ENCODE peak calls at places on chromosome 12, in five cellular contexts. One of them, this sample, is unnamed.
A peak's percentile ranks its signal among the peaks of the same experiment; 100 is the strongest.

GRCh38 chr12:57770734-57771133 is 1.2 kb downstream of the METTL1 start:
- DNase-seq in uterus: no peak
- DNase-seq in NCI-H1092: no peak
- DNase-seq in T-helper 1 cell: no peak
- DNase-seq in stimulated activated CD4-positive, alpha-beta T cell treated with anti-CD3 and anti-CD28 coated beads, Interleukin-15, amount 100 ng/mL, for 1 hour: no peak
- DNase-seq in this sample: no peak

GRCh38 chr12:3251067-3251466 is 173.9 kb downstream of the TSPAN9 start:
- DNase-seq in uterus: no peak
- DNase-seq in NCI-H1092: no peak
- DNase-seq in T-helper 1 cell: no peak
- DNase-seq in stimulated activated CD4-positive, alpha-beta T cell treated with anti-CD3 and anti-CD28 coated beads, Interleukin-15, amount 100 ng/mL, for 1 hour: no peak
- DNase-seq in this sample: no peak

GRCh38 chr12:114955414-114956014 is 271.5 kb upstream of the TBX3 start:
- DNase-seq in uterus: no peak
- DNase-seq in NCI-H1092: no peak
- DNase-seq in T-helper 1 cell: no peak
- DNase-seq in stimulated activated CD4-positive, alpha-beta T cell treated with anti-CD3 and anti-CD28 coated beads, Interleukin-15, amount 100 ng/mL, for 1 hour: no peak
- DNase-seq in this sample: no peak

GRCh38 chr12:42326466-42327226 is 679 bp downstream of the PPHLN1 start:
- DNase-seq in uterus: no peak
- DNase-seq in NCI-H1092: no peak
- DNase-seq in T-helper 1 cell: no peak
- DNase-seq in stimulated activated CD4-positive, alpha-beta T cell treated with anti-CD3 and anti-CD28 coated beads, Interleukin-15, amount 100 ng/mL, for 1 hour: no peak
- DNase-seq in this sample: no peak

GRCh38 chr12:68113644-68114043 is 45.9 kb downstream of the IFNG start:
- DNase-seq in uterus: no peak
- DNase-seq in NCI-H1092: no peak
- DNase-seq in T-helper 1 cell: peak; percentile 13
- DNase-seq in stimulated activated CD4-positive, alpha-beta T cell treated with anti-CD3 and anti-CD28 coated beads, Interleukin-15, amount 100 ng/mL, for 1 hour: peak; percentile 16
- DNase-seq in this sample: peak; percentile 51

GRCh38 chr12:109813810-109814416 is 19.3 kb downstream of the TRPV4 start:
- DNase-seq in uterus: no peak
- DNase-seq in NCI-H1092: no peak
- DNase-seq in T-helper 1 cell: no peak
- DNase-seq in stimulated activated CD4-positive, alpha-beta T cell treated with anti-CD3 and anti-CD28 coated beads, Interleukin-15, amount 100 ng/mL, for 1 hour: no peak
- DNase-seq in this sample: no peak

GRCh38 chr12:112998997-112999767 is 20.9 kb downstream of the OAS2 start:
- DNase-seq in uterus: no peak
- DNase-seq in NCI-H1092: no peak
- DNase-seq in T-helper 1 cell: no peak
- DNase-seq in stimulated activated CD4-positive, alpha-beta T cell treated with anti-CD3 and anti-CD28 coated beads, Interleukin-15, amount 100 ng/mL, for 1 hour: no peak
- DNase-seq in this sample: no peak

GRCh38 chr12:94100254-94100653 is 48.1 kb upstream of the PLXNC1 start:
- DNase-seq in uterus: peak; percentile 70
- DNase-seq in NCI-H1092: no peak
- DNase-seq in T-helper 1 cell: no peak
- DNase-seq in stimulated activated CD4-positive, alpha-beta T cell treated with anti-CD3 and anti-CD28 coated beads, Interleukin-15, amount 100 ng/mL, for 1 hour: no peak
- DNase-seq in this sample: no peak

GRCh38 chr12:9634177-9634803 is 26.6 kb upstream of the KLRB1 start:
- DNase-seq in uterus: peak; percentile 56
- DNase-seq in NCI-H1092: peak; percentile 2
- DNase-seq in T-helper 1 cell: peak; percentile 59
- DNase-seq in stimulated activated CD4-positive, alpha-beta T cell treated with anti-CD3 and anti-CD28 coated beads, Interleukin-15, amount 100 ng/mL, for 1 hour: peak; percentile 39
- DNase-seq in this sample: peak; percentile 85

GRCh38 chr12:52441320-52441911 is 7.2 kb upstream of the KRT75 start:
- DNase-seq in uterus: no peak
- DNase-seq in NCI-H1092: no peak
- DNase-seq in T-helper 1 cell: no peak
- DNase-seq in stimulated activated CD4-positive, alpha-beta T cell treated with anti-CD3 and anti-CD28 coated beads, Interleukin-15, amount 100 ng/mL, for 1 hour: no peak
- DNase-seq in this sample: no peak

GRCh38 chr12:109781668-109782321 is 51.4 kb downstream of the TRPV4 start:
- DNase-seq in uterus: no peak
- DNase-seq in NCI-H1092: no peak
- DNase-seq in T-helper 1 cell: no peak
- DNase-seq in stimulated activated CD4-positive, alpha-beta T cell treated with anti-CD3 and anti-CD28 coated beads, Interleukin-15, amount 100 ng/mL, for 1 hour: no peak
- DNase-seq in this sample: no peak

GRCh38 chr12:58395470-58395869 is 454.1 kb downstream of the ATP23 start:
- DNase-seq in uterus: no peak
- DNase-seq in NCI-H1092: no peak
- DNase-seq in T-helper 1 cell: no peak
- DNase-seq in stimulated activated CD4-positive, alpha-beta T cell treated with anti-CD3 and anti-CD28 coated beads, Interleukin-15, amount 100 ng/mL, for 1 hour: no peak
- DNase-seq in this sample: no peak

GRCh38 chr12:97396989-97397388 is 65.6 kb upstream of the RMST start:
- DNase-seq in uterus: no peak
- DNase-seq in NCI-H1092: no peak
- DNase-seq in T-helper 1 cell: no peak
- DNase-seq in stimulated activated CD4-positive, alpha-beta T cell treated with anti-CD3 and anti-CD28 coated beads, Interleukin-15, amount 100 ng/mL, for 1 hour: no peak
- DNase-seq in this sample: no peak

GRCh38 chr12:4487024-4487423 is 41.4 kb upstream of the FGF6 start:
- DNase-seq in uterus: no peak
- DNase-seq in NCI-H1092: no peak
- DNase-seq in T-helper 1 cell: no peak
- DNase-seq in stimulated activated CD4-positive, alpha-beta T cell treated with anti-CD3 and anti-CD28 coated beads, Interleukin-15, amount 100 ng/mL, for 1 hour: no peak
- DNase-seq in this sample: no peak

GRCh38 chr12:46388427-46388992 is 15.9 kb upstream of the SLC38A2 start:
- DNase-seq in uterus: no peak
- DNase-seq in NCI-H1092: no peak
- DNase-seq in T-helper 1 cell: no peak
- DNase-seq in stimulated activated CD4-positive, alpha-beta T cell treated with anti-CD3 and anti-CD28 coated beads, Interleukin-15, amount 100 ng/mL, for 1 hour: no peak
- DNase-seq in this sample: no peak

GRCh38 chr12:52243264-52243773 is 10.3 kb downstream of the KRT7 start:
- DNase-seq in uterus: no peak
- DNase-seq in NCI-H1092: no peak
- DNase-seq in T-helper 1 cell: no peak
- DNase-seq in stimulated activated CD4-positive, alpha-beta T cell treated with anti-CD3 and anti-CD28 coated beads, Interleukin-15, amount 100 ng/mL, for 1 hour: no peak
- DNase-seq in this sample: no peak

GRCh38 chr12:28550757-28551381 is 360.6 kb downstream of the CCDC91 start:
- DNase-seq in uterus: no peak
- DNase-seq in NCI-H1092: no peak
- DNase-seq in T-helper 1 cell: no peak
- DNase-seq in stimulated activated CD4-positive, alpha-beta T cell treated with anti-CD3 and anti-CD28 coated beads, Interleukin-15, amount 100 ng/mL, for 1 hour: no peak
- DNase-seq in this sample: no peak

GRCh38 chr12:45674583-45674982 is 54.9 kb upstream of the ARID2 start:
- DNase-seq in uterus: peak; percentile 47
- DNase-seq in NCI-H1092: no peak
- DNase-seq in T-helper 1 cell: no peak
- DNase-seq in stimulated activated CD4-positive, alpha-beta T cell treated with anti-CD3 and anti-CD28 coated beads, Interleukin-15, amount 100 ng/mL, for 1 hour: no peak
- DNase-seq in this sample: no peak

GRCh38 chr12:46722737-46723136 is 103.1 kb downstream of the SLC38A4 start:
- DNase-seq in uterus: no peak
- DNase-seq in NCI-H1092: no peak
- DNase-seq in T-helper 1 cell: no peak
- DNase-seq in stimulated activated CD4-positive, alpha-beta T cell treated with anti-CD3 and anti-CD28 coated beads, Interleukin-15, amount 100 ng/mL, for 1 hour: no peak
- DNase-seq in this sample: no peak

GRCh38 chr12:126570571-126570970 is 1505.3 kb downstream of the AACS start:
- DNase-seq in uterus: no peak
- DNase-seq in NCI-H1092: no peak
- DNase-seq in T-helper 1 cell: no peak
- DNase-seq in stimulated activated CD4-positive, alpha-beta T cell treated with anti-CD3 and anti-CD28 coated beads, Interleukin-15, amount 100 ng/mL, for 1 hour: no peak
- DNase-seq in this sample: no peak

GRCh38 chr12:104643921-104644669 is 187.3 kb downstream of the CHST11 start:
- DNase-seq in uterus: no peak
- DNase-seq in NCI-H1092: peak; percentile 73
- DNase-seq in T-helper 1 cell: no peak
- DNase-seq in stimulated activated CD4-positive, alpha-beta T cell treated with anti-CD3 and anti-CD28 coated beads, Interleukin-15, amount 100 ng/mL, for 1 hour: no peak
- DNase-seq in this sample: no peak

GRCh38 chr12:52494518-52494917 is 1.5 kb upstream of the KRT6A start:
- DNase-seq in uterus: peak; percentile 56
- DNase-seq in NCI-H1092: no peak
- DNase-seq in T-helper 1 cell: no peak
- DNase-seq in stimulated activated CD4-positive, alpha-beta T cell treated with anti-CD3 and anti-CD28 coated beads, Interleukin-15, amount 100 ng/mL, for 1 hour: no peak
- DNase-seq in this sample: no peak

GRCh38 chr12:125983094-125983783 is 918.0 kb downstream of the AACS start:
- DNase-seq in uterus: peak; percentile 16
- DNase-seq in NCI-H1092: no peak
- DNase-seq in T-helper 1 cell: no peak
- DNase-seq in stimulated activated CD4-positive, alpha-beta T cell treated with anti-CD3 and anti-CD28 coated beads, Interleukin-15, amount 100 ng/mL, for 1 hour: no peak
- DNase-seq in this sample: no peak

GRCh38 chr12:123089631-123090353 is 61.1 kb downstream of the PITPNM2 start:
- DNase-seq in uterus: no peak
- DNase-seq in NCI-H1092: no peak
- DNase-seq in T-helper 1 cell: no peak
- DNase-seq in stimulated activated CD4-positive, alpha-beta T cell treated with anti-CD3 and anti-CD28 coated beads, Interleukin-15, amount 100 ng/mL, for 1 hour: no peak
- DNase-seq in this sample: no peak

This sample was measured in effector memory CD8-positive, alpha-beta T cell.